ENCODE peak calls at places on chromosome 1, in ten cellular contexts. L is tibial nerve, A is ovary, D is IMR-90, P is uterus, Q is lung, U is body of pancreas, T is cardiac fibroblast, M is pancreas, F is lower lobe of right lung. E is an unnamed sample.

GRCh38 chr1:55827350-55827749 is 612.2 kb upstream of the USP24 start:
- DNase-seq in L (no peak), A (no peak), D (peak; percentile 99), P (peak; percentile 48), Q (peak; percentile 31), U (no peak), T (peak; percentile 96), M (no peak), F (no peak), E (peak; percentile 97)

GRCh38 chr1:197800379-197801110 is 25.3 kb upstream of the DENND1B start:
- DNase-seq in L (no peak), A (no peak), D (no peak), P (no peak), Q (no peak), U (no peak), T (no peak), M (no peak), F (no peak), E (no peak)

GRCh38 chr1:25869909-25870606 is 5.5 kb downstream of the PAQR7 start:
- DNase-seq in L (no peak), A (no peak), D (no peak), P (no peak), Q (no peak), U (no peak), T (no peak), M (peak; percentile 53), F (no peak), E (no peak)

GRCh38 chr1:22930235-22930912 is 42.3 kb downstream of the LACTBL1 start:
- DNase-seq in L (no peak), A (peak; percentile 39), D (peak; percentile 17), P (no peak), Q (no peak), U (no peak), T (peak; percentile 47), M (no peak), F (peak; percentile 54), E (peak; percentile 34)

GRCh38 chr1:169105434-169106094 is 926 bp upstream of the ATP1B1 start:
- DNase-seq in L (peak; percentile 26), A (peak; percentile 80), D (no peak), P (peak; percentile 58), Q (peak; percentile 86), U (peak; percentile 91), T (no peak), M (peak; percentile 92), F (peak; percentile 94), E (no peak)

GRCh38 chr1:154577346-154578057 is 9.9 kb downstream of the CHRNB2 start:
- DNase-seq in L (no peak), A (peak; percentile 33), D (no peak), P (no peak), Q (no peak), U (no peak), T (no peak), M (no peak), F (no peak), E (no peak)

GRCh38 chr1:78420688-78421087 is 70.1 kb upstream of the PTGFR start:
- DNase-seq in L (no peak), A (no peak), D (no peak), P (no peak), Q (no peak), U (no peak), T (no peak), M (no peak), F (no peak), E (no peak)

GRCh38 chr1:81827942-81828341 is 27.2 kb downstream of the ADGRL2 start:
- DNase-seq in L (no peak), A (no peak), D (no peak), P (no peak), Q (no peak), U (no peak), T (no peak), M (no peak), F (no peak), E (no peak)

GRCh38 chr1:189152685-189153084 is 1325.0 kb downstream of the BRINP3 start:
- DNase-seq in L (no peak), A (no peak), D (no peak), P (no peak), Q (no peak), U (no peak), T (no peak), M (no peak), F (no peak), E (no peak)

GRCh38 chr1:189150624-189151023 is 1327.0 kb downstream of the BRINP3 start:
- DNase-seq in L (no peak), A (no peak), D (no peak), P (no peak), Q (no peak), U (no peak), T (no peak), M (no peak), F (no peak), E (no peak)

GRCh38 chr1:189151361-189151760 is 1326.3 kb downstream of the BRINP3 start:
- DNase-seq in L (no peak), A (no peak), D (no peak), P (no peak), Q (no peak), U (no peak), T (no peak), M (no peak), F (no peak), E (no peak)

DNA sequence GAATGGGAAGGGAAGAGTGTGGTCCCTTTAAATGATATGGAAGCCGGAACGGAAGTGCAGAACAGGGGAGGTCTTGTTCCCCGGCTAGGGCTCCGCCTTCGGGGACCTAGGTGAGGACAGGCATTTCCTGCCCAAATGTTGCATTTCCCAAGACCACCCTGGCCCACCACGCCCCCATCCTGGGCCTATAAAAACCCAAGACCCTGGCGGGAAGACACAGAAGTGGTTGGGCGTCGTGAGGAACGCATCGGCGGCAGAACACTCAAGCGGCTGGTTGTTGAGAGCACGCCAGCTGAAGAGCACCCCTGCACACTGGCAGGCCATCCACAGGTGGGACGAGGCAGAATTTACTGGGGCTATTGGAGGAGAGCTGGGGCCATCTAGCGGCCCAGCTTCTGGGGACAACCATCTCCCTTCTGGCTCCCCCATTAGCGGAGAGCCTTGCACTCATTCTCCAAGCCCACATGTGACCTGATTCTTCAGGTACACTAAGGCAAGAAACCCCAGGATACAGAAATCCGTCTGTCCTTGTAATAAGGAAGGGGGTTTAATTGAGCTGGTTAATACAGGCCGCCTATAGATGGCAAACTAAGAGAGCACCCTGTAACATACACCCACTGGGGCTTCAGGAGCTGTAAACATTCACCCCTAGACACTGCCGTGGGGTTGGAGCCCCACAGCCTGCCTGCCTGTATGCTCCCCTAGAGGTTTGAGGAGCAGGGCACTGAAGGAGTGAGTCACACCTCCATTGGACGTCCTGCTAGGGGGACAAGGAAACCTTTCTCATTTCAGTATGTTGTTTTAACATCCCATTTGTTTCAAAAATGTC is 1327.9 kb downstream of the BRINP3 start:
- DNase-seq in L (no peak), A (no peak), D (no peak), P (no peak), Q (no peak), U (no peak), T (no peak), M (peak; percentile 33), F (no peak), E (no peak)
- H3K4me3 ChIP-seq in L (no peak overlapping the region), A (no peak overlapping the region), D (no peak overlapping the region), P (no peak overlapping the region), Q (no peak overlapping the region), U (no peak overlapping the region), T (no peak overlapping the region), M (no peak overlapping the region), F (no peak overlapping the region), E (no peak overlapping the region)

GRCh38 chr1:47784294-47784650 is 212.9 kb downstream of the TRABD2B start:
- DNase-seq in L (no peak), A (no peak), D (no peak), P (no peak), Q (no peak), U (no peak), T (no peak), M (no peak), F (no peak), E (no peak)

GRCh38 chr1:47785118-47785517 is 212.1 kb downstream of the TRABD2B start:
- DNase-seq in L (no peak), A (no peak), D (no peak), P (no peak), Q (no peak), U (no peak), T (no peak), M (no peak), F (no peak), E (no peak)

GRCh38 chr1:47786301-47786700 is 210.9 kb downstream of the TRABD2B start:
- DNase-seq in L (no peak), A (no peak), D (no peak), P (no peak), Q (no peak), U (no peak), T (no peak), M (no peak), F (no peak), E (no peak)

GRCh38 chr1:47787560-47787959 is 209.6 kb downstream of the TRABD2B start:
- DNase-seq in L (no peak), A (no peak), D (no peak), P (no peak), Q (no peak), U (no peak), T (no peak), M (no peak), F (no peak), E (no peak)

GRCh38 chr1:47785561-47786271 is 211.5 kb downstream of the TRABD2B start:
- DNase-seq in L (no peak), A (no peak), D (no peak), P (no peak), Q (no peak), U (no peak), T (no peak), M (no peak), F (no peak), E (no peak)
- TF ChIP-seq CTCF in L (peak; percentile 51), A (no peak), D (no peak), P (peak; percentile 6), Q (no peak), U (peak; percentile 13), T (no peak), M (no peak), F (peak; percentile 14), E (no peak)

DNA sequence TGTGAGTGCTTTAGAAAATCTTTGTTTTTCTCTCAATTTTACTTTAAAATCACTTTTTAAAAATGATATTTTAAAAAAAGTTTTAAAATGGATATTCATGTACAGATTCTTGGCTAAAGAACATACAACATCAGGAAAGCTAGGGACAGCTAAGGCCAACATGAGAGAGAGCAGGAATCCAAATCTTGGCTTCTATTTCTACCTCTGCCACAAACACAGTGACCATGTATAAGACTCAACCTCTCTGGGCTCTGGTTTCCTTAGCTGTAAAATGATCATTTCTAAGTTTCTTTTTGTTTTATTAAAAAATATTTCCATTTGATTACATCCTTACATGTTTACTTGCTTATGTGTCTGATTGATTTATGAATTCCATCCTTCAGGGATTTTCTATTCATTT is 1.2 kb downstream of the VCAM1 start:
- DNase-seq in L (no peak), A (no peak), D (no peak), P (no peak), Q (no peak), U (no peak), T (no peak), M (no peak), F (no peak), E (no peak)
- H3K4me3 ChIP-seq in L (peak overlapping the region; percentile 39), A (peak overlapping the region; percentile 23), D (peak overlapping the region; percentile 43), P (peak overlapping the region; percentile 10), Q (no peak overlapping the region), U (no peak overlapping the region), T (no peak overlapping the region), M (no peak overlapping the region), F (peak overlapping the region; percentile 38), E (no peak overlapping the region)

GRCh38 chr1:235264327-235264726 is 63.7 kb downstream of the ARID4B start:
- DNase-seq in L (no peak), A (no peak), D (no peak), P (no peak), Q (no peak), U (no peak), T (no peak), M (no peak), F (no peak), E (no peak)

GRCh38 chr1:235254721-235255120 is 73.3 kb downstream of the ARID4B start:
- DNase-seq in L (no peak), A (no peak), D (no peak), P (no peak), Q (no peak), U (no peak), T (no peak), M (no peak), F (no peak), E (no peak)

GRCh38 chr1:235262539-235262938 is 65.4 kb downstream of the ARID4B start:
- DNase-seq in L (no peak), A (no peak), D (no peak), P (no peak), Q (no peak), U (no peak), T (no peak), M (no peak), F (no peak), E (no peak)

GRCh38 chr1:235261243-235261642 is 66.7 kb downstream of the ARID4B start:
- DNase-seq in L (no peak), A (no peak), D (no peak), P (no peak), Q (no peak), U (no peak), T (no peak), M (no peak), F (no peak), E (no peak)

DNA sequence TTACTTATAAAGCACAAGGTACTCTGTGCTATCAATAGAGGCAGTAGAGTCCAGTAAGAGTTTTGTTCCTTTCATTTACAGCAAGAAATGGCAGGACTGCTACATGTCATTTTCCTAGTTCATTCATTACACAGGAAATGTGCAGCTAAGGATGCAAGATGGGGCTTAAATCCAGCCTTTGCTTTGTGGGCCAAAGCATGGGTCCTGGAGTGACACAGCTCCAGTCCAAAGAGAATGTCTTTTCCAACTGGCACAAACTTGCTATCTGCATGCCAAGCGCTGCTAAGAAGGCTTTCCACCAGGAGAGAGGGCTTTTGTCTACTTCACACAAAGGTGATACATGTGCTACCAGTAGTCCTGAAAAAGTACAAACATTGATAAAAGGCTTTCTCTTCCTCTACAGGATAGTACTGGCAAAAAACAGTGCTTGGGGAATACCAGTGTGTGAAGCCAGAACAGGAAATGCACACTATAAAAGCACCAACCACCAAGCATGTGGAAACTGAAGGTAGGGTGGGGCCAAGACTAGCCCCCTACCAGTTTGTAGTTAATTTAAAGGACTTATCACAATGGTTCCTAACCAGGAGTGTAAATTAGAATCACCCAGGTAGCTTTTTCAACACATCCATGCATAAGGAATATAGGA is 68.7 kb downstream of the ARID4B start:
- DNase-seq in L (no peak), A (no peak), D (no peak), P (no peak), Q (no peak), U (peak; percentile 62), T (no peak), M (no peak), F (no peak), E (no peak)
- TF ChIP-seq CTCF in L (no peak), A (no peak), D (no peak), P (no peak), Q (no peak), U (no peak), T (no peak), M (no peak), F (no peak), E (no peak)

E was measured in fibroblast of the aortic adventitia.